ENCODE peak calls at places on chromosomes 7 and 10, in nine cellular contexts. R, O, N, W, Z, C, D, E and F are unnamed samples.

GRCh38 chr10:128173383-128173782 is 47.2 kb upstream of the MKI67 start:
- DNase-seq in C (no peak), R (peak; percentile 66), D (peak; percentile 14), Z (no peak), W (no peak), N (peak; percentile 20), E (no peak), O (no peak), F (no peak)

GRCh38 chr7:121099572-121099971 is 111.1 kb downstream of the CPED1 start:
- DNase-seq in O (no peak), W (no peak), N (no peak), R (no peak), Z (no peak), D (no peak), C (no peak), E (no peak), F (no peak)

GRCh38 chr7:100677308-100678095 is 4.0 kb downstream of the GNB2 start:
- DNase-seq in O (no peak), W (no peak), D (no peak), N (no peak), Z (peak; percentile 46), C (no peak), R (no peak), E (no peak), F (no peak)

GRCh38 chr10:92692085-92692671 is 2.4 kb downstream of the HHEX start:
- DNase-seq in C (no peak), E (peak; percentile 66), O (no peak), W (no peak), R (no peak), N (no peak), Z (no peak), D (no peak), F (no peak)

GRCh38 chr7:26090927-26091519 is 61.0 kb upstream of the NFE2L3 start:
- DNase-seq in Z (peak; percentile 80), W (no peak), D (peak; percentile 73), E (peak; percentile 63), O (no peak), C (peak; percentile 32), R (peak; percentile 46), N (peak; percentile 62), F (peak; percentile 65)

GRCh38 chr7:128022631-128023532 is 8.4 kb downstream of the LRRC4 start:
- DNase-seq in Z (peak; percentile 55), C (no peak), D (peak; percentile 72), N (peak; percentile 85), W (no peak), O (no peak), R (peak; percentile 80), E (peak; percentile 39), F (peak; percentile 42)

GRCh38 chr7:132004528-132004927 is 448.1 kb upstream of the PODXL start:
- DNase-seq in W (no peak), C (no peak), Z (no peak), D (peak; percentile 63), O (no peak), R (peak; percentile 4), E (peak; percentile 45), N (peak; percentile 45), F (no peak)

GRCh38 chr10:3622845-3623621 is 162.0 kb downstream of the KLF6 start:
- DNase-seq in C (no peak), W (no peak), O (no peak), N (peak; percentile 61), R (peak; percentile 71), D (no peak), E (no peak), Z (no peak), F (peak; percentile 45)

GRCh38 chr7:81402227-81402626 is 367.6 kb downstream of the HGF start:
- DNase-seq in Z (no peak), O (no peak), E (no peak), N (peak; percentile 54), C (no peak), W (no peak), D (no peak), R (no peak), F (no peak)

GRCh38 chr7:92485267-92485892 is 7.6 kb upstream of the ERVW-1 start:
- DNase-seq in N (no peak), C (no peak), D (no peak), R (no peak), W (no peak), E (no peak), O (no peak), Z (no peak), F (no peak)

GRCh38 chr7:151615784-151616183 is 96.1 kb upstream of the RHEB start:
- DNase-seq in C (no peak), D (no peak), W (no peak), R (no peak), Z (no peak), E (no peak), O (no peak), N (no peak), F (no peak)

GRCh38 chr7:44735403-44736165 is 13.1 kb upstream of the ZMIZ2 start:
- DNase-seq in E (no peak), C (no peak), N (peak; percentile 98), D (peak; percentile 96), O (no peak), R (peak; percentile 98), Z (no peak), W (no peak), F (peak; percentile 99)

GRCh38 chr7:36088966-36089365 is 64.1 kb upstream of the EEPD1 start:
- DNase-seq in Z (no peak), C (no peak), W (no peak), E (no peak), O (no peak), R (no peak), D (no peak), N (peak; percentile 30), F (no peak)

GRCh38 chr10:57141708-57142107 is 780.6 kb upstream of the ZWINT start:
- DNase-seq in O (no peak), D (no peak), N (no peak), C (no peak), R (no peak), Z (no peak), E (no peak), W (no peak), F (no peak)

GRCh38 chr10:51090190-51090589 is 15.9 kb downstream of the PRKG1 start:
- DNase-seq in C (no peak), R (peak; percentile 18), W (no peak), N (peak; percentile 27), Z (no peak), D (no peak), E (no peak), O (no peak), F (no peak)

GRCh38 chr7:76513817-76514799 is 3.8 kb downstream of the UPK3B start:
- DNase-seq in D (no peak), R (no peak), O (no peak), W (no peak), E (no peak), N (no peak), C (no peak), Z (no peak), F (no peak)

GRCh38 chr7:117479480-117480224 is at the start of gene CFTR:
- DNase-seq in D (no peak), R (no peak), O (peak; percentile 21), E (peak; percentile 35), C (no peak), W (no peak), Z (peak; percentile 12), N (peak; percentile 7), F (peak; percentile 40)

GRCh38 chr7:130489140-130489967 is 2.5 kb upstream of the MEST start:
- DNase-seq in D (no peak), N (peak; percentile 99), W (no peak), E (peak; percentile 54), Z (peak; percentile 27), R (peak; percentile 90), O (no peak), C (no peak), F (peak; percentile 78)

GRCh38 chr10:132910186-132910880 is 32.0 kb downstream of the CFAP46 start:
- DNase-seq in D (no peak), E (no peak), Z (no peak), N (no peak), C (no peak), W (no peak), R (no peak), O (no peak), F (no peak)

GRCh38 chr7:143299840-143300239 is 11.7 kb downstream of the CASP2 start:
- DNase-seq in R (no peak), E (peak; percentile 62), D (peak; percentile 22), W (no peak), C (peak; percentile 28), N (peak; percentile 12), Z (peak; percentile 72), O (peak; percentile 66), F (peak; percentile 25)

GRCh38 chr10:15227611-15228372 is 59.3 kb upstream of the NMT2 start:
- DNase-seq in C (no peak), O (no peak), N (peak; percentile 73), Z (no peak), R (peak; percentile 62), E (no peak), D (peak; percentile 79), W (no peak), F (no peak)

GRCh38 chr10:72337039-72337629 is 17.6 kb downstream of the DNAJB12 start:
- DNase-seq in D (peak; percentile 81), Z (peak; percentile 84), R (peak; percentile 63), N (peak; percentile 40), W (no peak), C (peak; percentile 68), O (peak; percentile 79), E (peak; percentile 75), F (peak; percentile 76)

GRCh38 chr10:5614081-5614721 is 52.2 kb downstream of the ASB13 start:
- DNase-seq in O (no peak), R (peak; percentile 24), D (peak; percentile 55), W (no peak), N (peak; percentile 67), Z (no peak), E (peak; percentile 32), C (no peak), F (peak; percentile 28)

GRCh38 chr7:139752600-139752999 is 25.2 kb downstream of the HIPK2 start:
- DNase-seq in N (no peak), W (no peak), C (no peak), E (no peak), O (no peak), R (no peak), D (no peak), Z (no peak), F (peak; percentile 60)

GRCh38 chr10:114486938-114487814 is 82.9 kb upstream of the AFAP1L2 start:
- DNase-seq in N (peak; percentile 60), C (no peak), E (no peak), R (peak; percentile 21), D (no peak), Z (peak; percentile 37), W (no peak), O (no peak), F (no peak)

GRCh38 chr7:101862280-101863220 is 45.1 kb downstream of the CUX1 start:
- DNase-seq in Z (no peak), O (no peak), N (peak; percentile 19), C (no peak), E (peak; percentile 82), W (no peak), R (no peak), D (no peak), F (peak; percentile 54)

GRCh38 chr10:60733189-60733815 is 45.0 kb upstream of the CDK1 start:
- DNase-seq in N (peak; percentile 11), R (peak; percentile 19), Z (peak; percentile 84), C (peak; percentile 29), D (peak; percentile 32), O (peak; percentile 64), W (peak; percentile 2), E (peak; percentile 75), F (peak; percentile 35)

GRCh38 chr7:116086547-116086946 is 56.0 kb upstream of the TFEC start:
- DNase-seq in R (no peak), Z (no peak), O (no peak), N (no peak), C (no peak), W (no peak), E (no peak), D (no peak), F (no peak)

GRCh38 chr10:75987610-75988009 is 556.2 kb downstream of the LRMDA start:
- DNase-seq in W (no peak), E (no peak), O (no peak), Z (no peak), N (peak; percentile 49), C (no peak), R (peak; percentile 11), D (peak; percentile 83), F (peak; percentile 35)

GRCh38 chr7:128215281-128215680 is 25.8 kb upstream of the LEP start:
- DNase-seq in O (no peak), W (no peak), N (peak; percentile 96), C (no peak), Z (no peak), D (peak; percentile 70), E (no peak), R (peak; percentile 80), F (peak; percentile 50)

GRCh38 chr7:8155836-8156235 is 106.1 kb downstream of the ICA1 start:
- DNase-seq in N (no peak), R (no peak), Z (no peak), C (no peak), O (no peak), D (no peak), E (no peak), W (no peak), F (no peak)